ENCODE peak calls at places on chromosome 1, in five cellular contexts. D is A549, W is HCT116, K is heart left ventricle, B is NB4. H is an unnamed sample.

GRCh38 chr1:164914208-164914607 is 355.2 kb downstream of the PBX1 start:
- DNase-seq in B (peak), W (no peak), K (no peak), D (peak), H (no peak)

GRCh38 chr1:53669511-53670191 is 69.3 kb downstream of the GLIS1 start:
- DNase-seq in D (no peak), K (no peak), B (no peak), W (no peak), H (no peak)

GRCh38 chr1:5643360-5644090 is 348.7 kb downstream of the NPHP4 start:
- DNase-seq in W (no peak), K (no peak), D (no peak), B (no peak), H (no peak)

GRCh38 chr1:67611841-67612240 is 73.2 kb upstream of the GADD45A start:
- DNase-seq in W (no peak), B (no peak), D (no peak), K (no peak), H (no peak)

GRCh38 chr1:228555074-228555989 is 68.2 kb downstream of the RNF187 start:
- DNase-seq in D (peak), W (no peak), K (no peak), B (peak), H (no peak)

GRCh38 chr1:153490272-153491051 is 30.0 kb upstream of the S100A7 start:
- DNase-seq in K (peak), B (peak), W (peak), D (peak), H (peak)

GRCh38 chr1:179753061-179753460 is 10.0 kb downstream of the FAM163A start:
- DNase-seq in W (no peak), B (no peak), K (no peak), D (no peak), H (no peak)

GRCh38 chr1:89269277-89269676 is 3.4 kb downstream of the GBP5 start:
- DNase-seq in K (no peak), W (no peak), D (no peak), B (peak), H (no peak)

GRCh38 chr1:234874291-234875288 is 254.0 kb downstream of the TOMM20 start:
- DNase-seq in D (peak), K (no peak), W (no peak), B (peak), H (no peak)

GRCh38 chr1:151936653-151937052 is 27.3 kb upstream of the THEM4 start:
- DNase-seq in D (peak), B (no peak), W (no peak), K (no peak), H (no peak)

GRCh38 chr1:20405893-20406604 is 80.0 kb downstream of the CAMK2N1 start:
- DNase-seq in W (no peak), K (no peak), D (no peak), B (no peak), H (no peak)

GRCh38 chr1:19974822-19975416 is 4.5 kb downstream of the PLA2G2A start:
- DNase-seq in B (peak), W (peak), K (peak), D (peak), H (no peak)

GRCh38 chr1:11616766-11617165 is 37.5 kb downstream of the FBXO2 start:
- DNase-seq in W (no peak), D (no peak), K (no peak), B (no peak), H (no peak)

GRCh38 chr1:208291923-208292711 is 47.9 kb upstream of the PLXNA2 start:
- DNase-seq in K (no peak), D (no peak), W (no peak), B (no peak), H (no peak)

GRCh38 chr1:35432231-35432630 is 125.0 kb downstream of the KIAA0319L start:
- DNase-seq in B (no peak), W (no peak), K (no peak), D (no peak), H (no peak)

GRCh38 chr1:108610073-108610472 is 50.2 kb downstream of the EEIG2 start:
- DNase-seq in D (no peak), W (no peak), K (peak), B (no peak), H (no peak)

GRCh38 chr1:206809504-206810084 is 37.3 kb upstream of the IL10 start:
- DNase-seq in B (peak), W (peak), D (peak), K (no peak), H (no peak)

GRCh38 chr1:40092811-40093617 is 4.0 kb downstream of the PPT1 start:
- DNase-seq in K (no peak), W (no peak), B (peak), D (no peak), H (no peak)

GRCh38 chr1:153776971-153777370 is 1.8 kb downstream of the SLC27A3 start:
- DNase-seq in W (no peak), B (no peak), K (no peak), D (no peak), H (no peak)

GRCh38 chr1:113946668-113947387 is 17.7 kb downstream of the HIPK1 start:
- DNase-seq in D (no peak), K (no peak), W (no peak), B (peak), H (no peak)

GRCh38 chr1:10179751-10180150 is 30.6 kb upstream of the KIF1B start:
- DNase-seq in W (no peak), K (no peak), B (no peak), D (no peak), H (no peak)

GRCh38 chr1:205449750-205450443 is 5.9 kb downstream of the BLACAT1 start:
- DNase-seq in W (peak), K (no peak), B (peak), D (peak), H (no peak)

GRCh38 chr1:184409011-184409410 is 22.2 kb downstream of the C1orf21 start:
- DNase-seq in W (no peak), K (no peak), D (no peak), B (no peak), H (no peak)

GRCh38 chr1:6178751-6179563 is 1.2 kb downstream of the CHD5 start:
- DNase-seq in D (no peak), B (no peak), W (no peak), K (no peak), H (no peak)

GRCh38 chr1:204468766-204469302 is 25.8 kb downstream of the PIK3C2B start:
- DNase-seq in K (no peak), D (no peak), W (no peak), B (no peak), H (no peak)

GRCh38 chr1:20348326-20348910 is 57.7 kb downstream of the VWA5B1 start:
- DNase-seq in W (no peak), B (no peak), D (no peak), K (no peak), H (no peak)

GRCh38 chr1:163366555-163366954 is 44.8 kb downstream of the NUF2 start:
- DNase-seq in B (no peak), K (no peak), D (no peak), W (no peak), H (no peak)

GRCh38 chr1:223765036-223765718 is 52.8 kb downstream of the CAPN2 start:
- DNase-seq in D (no peak), W (no peak), B (no peak), K (peak), H (peak)

GRCh38 chr1:43034195-43034658 is 75.6 kb upstream of the SLC2A1 start:
- DNase-seq in W (no peak), K (no peak), B (no peak), D (no peak), H (no peak)

GRCh38 chr1:168958562-168959289 is 147.8 kb upstream of the ATP1B1 start:
- DNase-seq in D (no peak), W (no peak), B (no peak), K (no peak), H (no peak)

GRCh38 chr1:210587547-210587946 is 258.8 kb downstream of the HHAT start:
- DNase-seq in B (no peak), D (no peak), K (no peak), W (no peak), H (no peak)

DNA sequence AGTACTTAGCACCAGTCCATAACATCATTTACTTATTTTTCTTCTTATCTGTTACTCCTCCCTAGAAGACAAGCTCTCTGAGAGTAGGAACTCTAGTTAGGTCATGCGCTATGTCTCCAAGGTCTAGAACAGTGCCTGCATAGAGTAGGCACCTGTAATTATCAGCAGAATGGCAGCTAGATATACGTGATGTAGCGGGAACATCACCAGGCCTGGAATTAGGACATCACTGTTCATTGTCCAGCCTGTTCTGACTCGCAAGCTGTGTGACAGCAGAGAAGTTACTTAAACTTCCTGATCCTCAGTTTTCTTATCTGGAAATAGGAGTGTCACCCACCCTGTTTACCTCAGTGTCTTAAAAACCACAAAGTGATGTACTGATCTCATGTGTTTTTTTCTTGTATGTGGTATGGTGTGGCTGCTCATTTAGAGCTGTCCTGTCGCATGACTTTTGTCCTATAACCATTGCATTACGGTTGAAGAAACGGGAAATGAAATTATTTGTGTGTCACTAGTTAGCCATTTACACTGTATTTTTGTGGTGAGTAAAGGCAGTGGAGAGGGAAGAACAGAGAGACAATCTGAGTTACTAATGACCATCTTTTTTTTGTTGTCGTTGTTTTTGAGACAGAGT is 37.1 kb upstream of the EXO1 start:
- DNase-seq in D (no peak), K (no peak), W (no peak), B (no peak), H (no peak)
- TF ChIP-seq POLR2A in D (no peak), K (no peak), W (no peak), B (no peak), H (no peak)

GRCh38 chr1:27350673-27351540 is 9.1 kb downstream of the SYTL1 start:
- DNase-seq in B (no peak), W (no peak), K (peak), D (no peak), H (no peak)
- TF ChIP-seq CTCF in B (no peak), W (no peak), K (no peak), D (no peak), H (no peak)

GRCh38 chr1:94795321-94795899 is 24.7 kb upstream of the SLC44A3 start:
- DNase-seq in B (no peak), K (no peak), W (no peak), D (no peak), H (no peak)
- TF ChIP-seq POLR2A in B (no peak), K (no peak), W (no peak), D (no peak), H (no peak)

GRCh38 chr1:26831059-26831458 is 4.6 kb downstream of the ZDHHC18 start:
- DNase-seq in B (no peak), D (no peak), K (no peak), W (no peak), H (no peak)
- TF ChIP-seq CTCF in B (no peak), D (no peak), K (no peak), W (no peak), H (no peak)

GRCh38 chr1:51442616-51443015 is 76.5 kb downstream of the EPS15 start:
- DNase-seq in B (no peak), K (no peak), W (no peak), D (no peak), H (no peak)
- TF ChIP-seq POLR2A in B (no peak), K (no peak), W (no peak), D (no peak), H (no peak)

H was measured in tibial nerve.